ENCODE peak calls at places on chromosomes 12 and 14, in four cellular contexts. R is cardiac muscle cell, Z is BJ, Q is fibroblast of mammary gland. C is an unnamed sample.

GRCh38 chr14:37623971-37624370 is 28.5 kb downstream of the TTC6 start:
- DNase-seq in R (no peak), Z (no peak), Q (no peak), C (no peak)

GRCh38 chr14:70020350-70021170 is 141.3 kb downstream of the SMOC1 start:
- DNase-seq in R (peak), Z (no peak), Q (peak), C (no peak)

GRCh38 chr12:103851127-103851526 is 10.1 kb upstream of the NT5DC3 start:
- DNase-seq in R (peak), Z (no peak), Q (no peak), C (no peak)

GRCh38 chr12:119838781-119839180 is 38.3 kb downstream of the CIT start:
- DNase-seq in R (no peak), Z (no peak), Q (no peak), C (no peak)

GRCh38 chr12:12398026-12398859 is 41.4 kb downstream of the BORCS5 start:
- DNase-seq in R (peak), Z (peak), Q (peak), C (peak)

GRCh38 chr14:21300892-21301291 is 21.0 kb downstream of the RPGRIP1 start:
- DNase-seq in R (no peak), Z (no peak), Q (no peak), C (no peak)

GRCh38 chr12:104604070-104604994 is 147.6 kb downstream of the CHST11 start:
- DNase-seq in R (peak), Z (peak), Q (peak), C (peak)

GRCh38 chr12:47078733-47079364 is 572 bp upstream of the PCED1B start:
- DNase-seq in R (peak), Z (no peak), Q (no peak), C (no peak)

GRCh38 chr12:3882896-3883564 is 9.8 kb upstream of the PARP11 start:
- DNase-seq in R (peak), Z (no peak), Q (peak), C (no peak)

GRCh38 chr12:46830731-46831334 is 5.0 kb upstream of the SLC38A4 start:
- DNase-seq in R (peak), Z (no peak), Q (peak), C (no peak)

GRCh38 chr14:46352876-46353275 is 298.7 kb downstream of the RPL10L start:
- DNase-seq in R (no peak), Z (no peak), Q (no peak), C (no peak)

GRCh38 chr12:107610030-107610859 is 75.4 kb upstream of the PWP1 start:
- DNase-seq in R (peak), Z (no peak), Q (peak), C (peak)

GRCh38 chr12:62899568-62900390 is 35.2 kb downstream of the PPM1H start:
- DNase-seq in R (no peak), Z (no peak), Q (no peak), C (no peak)

GRCh38 chr14:44995770-44996294 is 33.8 kb downstream of the TOGARAM1 start:
- DNase-seq in R (no peak), Z (no peak), Q (no peak), C (no peak)

GRCh38 chr14:26370118-26370517 is 227.7 kb downstream of the NOVA1 start:
- DNase-seq in R (peak), Z (no peak), Q (peak), C (peak)

GRCh38 chr12:133058203-133059125 is 21.2 kb downstream of the ZNF84 start:
- DNase-seq in R (no peak), Z (no peak), Q (peak), C (no peak)

GRCh38 chr12:9792961-9793617 is 32.4 kb upstream of the CD69 start:
- DNase-seq in R (peak), Z (peak), Q (peak), C (peak)

GRCh38 chr14:90521121-90521929 is 124.5 kb downstream of the CALM1 start:
- DNase-seq in R (peak), Z (no peak), Q (no peak), C (no peak)

GRCh38 chr12:101759396-101760047 is 20.3 kb upstream of the SYCP3 start:
- DNase-seq in R (peak), Z (no peak), Q (peak), C (no peak)

GRCh38 chr12:7154042-7154441 is 23.9 kb downstream of the CLSTN3 start:
- DNase-seq in R (no peak), Z (no peak), Q (no peak), C (no peak)

GRCh38 chr14:104974665-104975390 is 3.3 kb downstream of the AHNAK2 start:
- DNase-seq in R (no peak), Z (no peak), Q (no peak), C (no peak)

GRCh38 chr12:79378496-79378895 is 312.3 kb downstream of the PAWR start:
- DNase-seq in R (no peak), Z (no peak), Q (peak), C (peak)

GRCh38 chr12:11719678-11720099 is 70.2 kb downstream of the ETV6 start:
- DNase-seq in R (peak), Z (peak), Q (peak), C (peak)

GRCh38 chr12:122030427-122030825 is 8.7 kb downstream of the BCL7A start:
- DNase-seq in R (no peak), Z (no peak), Q (no peak), C (no peak)

GRCh38 chr12:131903270-131904255 is 9.1 kb downstream of the ULK1 start:
- DNase-seq in R (no peak), Z (no peak), Q (no peak), C (no peak)

GRCh38 chr12:24561411-24561871 is 387.5 kb downstream of the BCAT1 start:
- DNase-seq in R (peak), Z (no peak), Q (peak), C (no peak)

GRCh38 chr14:95265106-95266094 is 54.3 kb downstream of the CLMN start:
- DNase-seq in R (peak), Z (peak), Q (peak), C (peak)

GRCh38 chr12:48157016-48157888 is at the start of gene ASB8:
- DNase-seq in R (peak), Z (peak), Q (peak), C (peak)

GRCh38 chr12:226401-226800 is 12.4 kb upstream of the SLC6A12 start:
- DNase-seq in R (no peak), Z (no peak), Q (no peak), C (no peak)

GRCh38 chr14:83170165-83170564 is 1636.5 kb upstream of the SEL1L start:
- DNase-seq in R (no peak), Z (no peak), Q (no peak), C (no peak)

GRCh38 chr14:53494587-53494986 is 341.5 kb upstream of the DDHD1 start:
- DNase-seq in R (no peak), Z (no peak), Q (no peak), C (no peak)
- H3K4me3 ChIP-seq in R (no peak), Z (no peak), Q (no peak), C (no peak)

DNA sequence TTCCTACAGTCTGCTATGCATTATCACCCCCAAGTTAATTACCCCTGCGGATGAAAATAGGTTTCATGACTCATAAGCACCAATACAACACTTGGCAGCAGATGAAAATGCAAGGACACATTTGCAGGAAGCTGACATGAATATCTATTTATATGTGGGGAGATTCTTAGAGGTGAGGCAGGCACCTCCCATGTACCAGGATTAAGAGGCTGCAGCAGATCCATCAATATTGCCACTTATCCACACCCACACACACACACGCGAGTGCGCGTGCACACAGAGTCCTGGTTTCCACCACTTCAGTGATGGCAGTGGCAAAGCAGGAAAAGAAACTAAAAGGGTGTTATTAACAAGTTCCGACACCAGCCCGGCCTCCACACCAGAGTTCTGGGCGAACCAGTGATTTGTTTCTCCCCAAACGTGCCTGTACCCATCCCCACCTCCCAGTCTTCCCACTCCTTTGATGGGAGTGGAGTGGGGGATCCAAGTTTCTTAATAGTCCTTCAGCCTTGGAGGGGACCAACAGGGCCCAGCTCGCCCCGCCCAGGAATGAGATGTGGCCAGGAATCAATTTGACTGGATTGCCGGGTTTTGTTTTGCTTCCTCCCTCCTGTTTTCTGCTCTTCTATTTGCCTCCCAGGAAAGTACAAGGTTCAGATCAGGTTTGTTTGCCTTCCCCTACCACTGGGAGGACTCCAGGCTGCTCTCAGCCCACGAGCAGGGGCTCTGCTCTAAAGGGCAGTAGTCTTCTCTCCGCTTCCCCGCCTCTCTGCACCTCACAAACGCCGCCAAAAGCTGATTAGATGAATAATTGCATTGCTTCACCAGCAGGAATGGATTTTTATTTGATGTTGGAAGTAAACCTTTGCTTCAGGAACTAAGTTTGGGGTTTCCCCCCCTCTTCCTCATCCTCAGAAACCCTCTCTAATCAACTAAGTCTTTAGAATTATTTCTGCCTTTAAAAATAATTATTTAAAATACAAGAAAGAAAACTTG is 5.2 kb downstream of the IRF2BPL start:
- DNase-seq in R (peak), Z (no peak), Q (no peak), C (no peak)
- H3K4me3 ChIP-seq in R (peak), Z (peak), Q (no peak), C (peak)

GRCh38 chr12:5232291-5232690 is 188.6 kb downstream of the KCNA5 start:
- DNase-seq in R (no peak), Z (no peak), Q (no peak), C (no peak)

GRCh38 chr12:5230151-5230550 is 186.5 kb downstream of the KCNA5 start:
- DNase-seq in R (no peak), Z (no peak), Q (no peak), C (no peak)

GRCh38 chr12:5227722-5228274 is 184.1 kb downstream of the KCNA5 start:
- DNase-seq in R (no peak), Z (no peak), Q (no peak), C (no peak)

GRCh38 chr12:5232826-5233500 is 189.3 kb downstream of the KCNA5 start:
- DNase-seq in R (no peak), Z (no peak), Q (no peak), C (no peak)

GRCh38 chr12:5230861-5231260 is 187.2 kb downstream of the KCNA5 start:
- DNase-seq in R (no peak), Z (no peak), Q (no peak), C (no peak)
- H3K4me3 ChIP-seq in R (no peak), Z (no peak), Q (no peak), C (no peak)

DNA sequence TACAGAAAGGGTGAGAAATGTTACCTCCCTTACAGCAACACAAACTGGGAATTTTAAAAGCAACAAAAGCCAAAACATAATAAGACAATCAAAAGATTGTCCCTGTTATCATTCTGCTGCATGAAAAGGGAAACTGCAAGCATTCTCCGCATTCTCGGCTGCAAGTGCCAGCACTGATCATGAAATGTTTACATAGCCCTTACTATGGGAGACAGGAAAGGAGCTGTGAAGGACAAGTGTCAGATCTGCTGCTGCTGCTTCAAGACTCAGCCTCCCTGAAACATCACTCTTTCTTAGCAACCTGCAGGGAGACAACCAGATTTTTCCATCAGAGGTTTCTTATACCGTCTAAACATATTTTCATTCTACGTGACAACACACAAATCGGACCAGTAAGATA is 20.1 kb downstream of the DENND5B start:
- DNase-seq in R (peak), Z (no peak), Q (no peak), C (no peak)
- H3K4me3 ChIP-seq in R (peak), Z (no peak), Q (no peak), C (no peak)

GRCh38 chr12:110088936-110089335 is 35.2 kb upstream of the IFT81 start:
- DNase-seq in R (no peak), Z (no peak), Q (no peak), C (no peak)
- H3K4me3 ChIP-seq in R (no peak), Z (no peak), Q (no peak), C (no peak)

GRCh38 chr14:101492716-101493115 is 68.6 kb upstream of the DIO3 start:
- DNase-seq in R (no peak), Z (no peak), Q (no peak), C (no peak)
- H3K4me3 ChIP-seq in R (no peak), Z (no peak), Q (no peak), C (no peak)

C was measured in skeletal muscle cell.